ENCODE peak calls at places on chromosome 7, in nine cellular contexts. R is GM23338; M is stimulated activated CD4-positive, alpha-beta T cell treated with anti-CD3 and anti-CD28 coated beads, TNF-alpha, amount 100 ng/mL, for 4 hours; A is B cell; O is colonic mucosa; D is NCI-H2081; K is amygdala; F is RWPE1; Z is HEK293T. I is an unnamed sample.

GRCh38 chr7:40641717-40642116 is 506.9 kb downstream of the SUGCT start:
- DNase-seq in R (no peak), M (no peak), A (no peak), O (no peak), D (no peak), K (no peak), F (no peak), Z (no peak), I (no peak)

GRCh38 chr7:45980181-45980905 is 59.3 kb upstream of the IGFBP3 start:
- DNase-seq in R (no peak), M (no peak), A (no peak), O (peak; percentile 7), D (no peak), K (no peak), F (no peak), Z (no peak), I (no peak)

GRCh38 chr7:2015251-2015871 is 217.4 kb downstream of the MAD1L1 start:
- DNase-seq in R (no peak), M (no peak), A (peak; percentile 34), O (no peak), D (no peak), K (no peak), F (no peak), Z (no peak), I (no peak)

GRCh38 chr7:120583835-120584586 is 273.9 kb downstream of the TSPAN12 start:
- DNase-seq in R (peak; percentile 18), M (no peak), A (no peak), O (no peak), D (no peak), K (no peak), F (peak; percentile 65), Z (no peak), I (no peak)

GRCh38 chr7:101595246-101595645 is 33.9 kb downstream of the MYL10 start:
- DNase-seq in R (no peak), M (no peak), A (no peak), O (no peak), D (no peak), K (no peak), F (no peak), Z (no peak), I (no peak)

GRCh38 chr7:13282377-13282980 is 595.0 kb downstream of the ARL4A start:
- DNase-seq in R (peak; percentile 32), M (no peak), A (no peak), O (no peak), D (peak; percentile 33), K (no peak), F (no peak), Z (no peak), I (peak; percentile 4)

GRCh38 chr7:96977445-96977844 is 27.9 kb upstream of the DLX6 start:
- DNase-seq in R (no peak), M (no peak), A (no peak), O (no peak), D (no peak), K (no peak), F (no peak), Z (no peak), I (no peak)

GRCh38 chr7:113392841-113393540 is 274.6 kb upstream of the SMIM30 start:
- DNase-seq in R (no peak), M (no peak), A (no peak), O (no peak), D (no peak), K (no peak), F (no peak), Z (no peak), I (no peak)

GRCh38 chr7:28608766-28609165 is 196.4 kb downstream of the CREB5 start:
- DNase-seq in R (no peak), M (no peak), A (no peak), O (no peak), D (no peak), K (no peak), F (no peak), Z (no peak), I (no peak)

GRCh38 chr7:157564518-157565177 is 227.8 kb downstream of the DNAJB6 start:
- DNase-seq in R (no peak), M (no peak), A (no peak), O (no peak), D (no peak), K (no peak), F (peak; percentile 4), Z (no peak), I (no peak)

GRCh38 chr7:82234457-82235049 is 209.0 kb downstream of the CACNA2D1 start:
- DNase-seq in R (peak; percentile 74), M (no peak), A (no peak), O (no peak), D (peak; percentile 73), K (no peak), F (peak; percentile 10), Z (no peak), I (peak; percentile 33)

GRCh38 chr7:130134106-130134636 is 63.8 kb downstream of the KLHDC10 start:
- DNase-seq in R (no peak), M (no peak), A (no peak), O (no peak), D (peak; percentile 35), K (no peak), F (no peak), Z (no peak), I (no peak)

GRCh38 chr7:157464111-157464970 is 127.5 kb downstream of the DNAJB6 start:
- DNase-seq in R (no peak), M (no peak), A (no peak), O (no peak), D (no peak), K (peak; percentile 57), F (no peak), Z (no peak), I (no peak)

GRCh38 chr7:45689797-45690761 is 115.9 kb downstream of the ADCY1 start:
- DNase-seq in R (no peak), M (no peak), A (no peak), O (peak; percentile 14), D (no peak), K (no peak), F (no peak), Z (no peak), I (no peak)

GRCh38 chr7:91424372-91424771 is 160.1 kb downstream of the FZD1 start:
- DNase-seq in R (peak; percentile 72), M (no peak), A (no peak), O (no peak), D (no peak), K (no peak), F (no peak), Z (no peak), I (no peak)

GRCh38 chr7:95335093-95335492 is 10.8 kb upstream of the PON1 start:
- DNase-seq in R (no peak), M (no peak), A (no peak), O (no peak), D (no peak), K (no peak), F (no peak), Z (no peak), I (no peak)

GRCh38 chr7:31061185-31061584 is 9.1 kb downstream of the ADCYAP1R1 start:
- DNase-seq in R (peak; percentile 57), M (no peak), A (no peak), O (no peak), D (no peak), K (no peak), F (no peak), Z (no peak), I (no peak)

GRCh38 chr7:28685660-28686417 is 272.3 kb downstream of the TRIL start:
- DNase-seq in R (peak; percentile 77), M (no peak), A (peak; percentile 47), O (peak; percentile 90), D (peak; percentile 82), K (peak; percentile 96), F (peak; percentile 94), Z (peak; percentile 87), I (no peak)

GRCh38 chr7:105677803-105678583 is 96.7 kb upstream of the EFCAB10 start:
- DNase-seq in R (no peak), M (no peak), A (peak; percentile 78), O (peak; percentile 67), D (no peak), K (no peak), F (no peak), Z (no peak), I (peak; percentile 32)

GRCh38 chr7:18597759-18598158 is 102.2 kb downstream of the HDAC9 start:
- DNase-seq in R (no peak), M (no peak), A (no peak), O (no peak), D (no peak), K (no peak), F (no peak), Z (no peak), I (no peak)

GRCh38 chr7:127393370-127394058 is 1.0 kb upstream of the ZNF800 start:
- DNase-seq in R (peak; percentile 45), M (no peak), A (no peak), O (no peak), D (peak; percentile 40), K (no peak), F (no peak), Z (peak; percentile 12), I (no peak)

GRCh38 chr7:683526-684205 is 42.8 kb upstream of the DNAAF5 start:
- DNase-seq in R (no peak), M (no peak), A (no peak), O (no peak), D (no peak), K (no peak), F (no peak), Z (no peak), I (no peak)

GRCh38 chr7:157000741-157001653 is 9.5 kb downstream of the MNX1 start:
- DNase-seq in R (no peak), M (no peak), A (peak; percentile 18), O (peak; percentile 26), D (no peak), K (no peak), F (no peak), Z (no peak), I (no peak)

GRCh38 chr7:132575336-132575986 is 809 bp downstream of the PLXNA4 start:
- DNase-seq in R (peak; percentile 68), M (no peak), A (no peak), O (peak; percentile 30), D (peak; percentile 50), K (peak; percentile 41), F (no peak), Z (peak; percentile 52), I (no peak)

GRCh38 chr7:140926021-140926812 is 1.5 kb upstream of the BRAF start:
- DNase-seq in R (no peak), M (no peak), A (no peak), O (no peak), D (no peak), K (no peak), F (no peak), Z (no peak), I (no peak)